ENCODE peak calls at places on chromosomes 11 and 22, in eight cellular contexts. T, B, Z, E, H, U, G and P are unnamed samples.

GRCh38 chr11:92295175-92296137 is 70.8 kb downstream of the FAT3 start:
- DNase-seq in T (no peak), B (no peak), Z (peak), E (no peak), H (no peak), U (no peak), G (no peak), P (peak)

GRCh38 chr11:95230054-95231034 is 658 bp downstream of the SESN3 start:
- DNase-seq in T (peak), B (peak), Z (peak), E (peak), H (peak), U (no peak), G (peak), P (peak)

GRCh38 chr11:35391922-35392813 is 27.2 kb downstream of the SLC1A2 start:
- DNase-seq in T (peak), B (peak), Z (peak), E (peak), H (peak), U (peak), G (peak), P (peak)

GRCh38 chr22:29469755-29470154 is 10.3 kb upstream of the NEFH start:
- DNase-seq in T (no peak), B (no peak), Z (no peak), E (no peak), H (no peak), U (no peak), G (no peak), P (no peak)

GRCh38 chr11:123300874-123301695 is 106.0 kb upstream of the CLMP start:
- DNase-seq in T (no peak), B (no peak), Z (peak), E (no peak), H (no peak), U (no peak), G (no peak), P (no peak)

GRCh38 chr11:77548552-77549439 is 41.0 kb upstream of the AQP11 start:
- DNase-seq in T (no peak), B (no peak), Z (no peak), E (no peak), H (no peak), U (no peak), G (no peak), P (no peak)

GRCh38 chr11:31800398-31801265 is 10.5 kb downstream of the PAX6 start:
- DNase-seq in T (no peak), B (no peak), Z (no peak), E (no peak), H (no peak), U (no peak), G (peak), P (no peak)

GRCh38 chr11:8311366-8311765 is 47.7 kb upstream of the LMO1 start:
- DNase-seq in T (peak), B (no peak), Z (no peak), E (no peak), H (no peak), U (no peak), G (no peak), P (no peak)

GRCh38 chr11:6498121-6498520 is 1.0 kb downstream of the DNHD1 start:
- DNase-seq in T (peak), B (no peak), Z (peak), E (no peak), H (no peak), U (no peak), G (peak), P (no peak)

GRCh38 chr22:30408388-30409101 is 11.7 kb downstream of the SEC14L2 start:
- DNase-seq in T (no peak), B (no peak), Z (no peak), E (no peak), H (no peak), U (no peak), G (no peak), P (no peak)

GRCh38 chr22:47781427-47782111 is 1019.1 kb downstream of the TBC1D22A start:
- DNase-seq in T (peak), B (no peak), Z (no peak), E (no peak), H (no peak), U (no peak), G (peak), P (no peak)

GRCh38 chr11:68652683-68653156 is 31.6 kb upstream of the GAL start:
- DNase-seq in T (no peak), B (no peak), Z (no peak), E (no peak), H (no peak), U (no peak), G (no peak), P (no peak)

GRCh38 chr11:73058989-73059674 is 83.0 kb downstream of the FCHSD2 start:
- DNase-seq in T (no peak), B (no peak), Z (no peak), E (no peak), H (no peak), U (no peak), G (no peak), P (no peak)

GRCh38 chr11:30710216-30710615 is 124.1 kb upstream of the MPPED2 start:
- DNase-seq in T (no peak), B (no peak), Z (peak), E (no peak), H (no peak), U (no peak), G (no peak), P (no peak)

GRCh38 chr11:94597896-94598295 is 30.7 kb downstream of the PIWIL4 start:
- DNase-seq in T (no peak), B (no peak), Z (peak), E (no peak), H (no peak), U (no peak), G (no peak), P (no peak)

GRCh38 chr11:93510196-93510898 is 32.8 kb downstream of the SMCO4 start:
- DNase-seq in T (no peak), B (no peak), Z (no peak), E (no peak), H (no peak), U (no peak), G (no peak), P (no peak)

GRCh38 chr11:127651888-127652221 is 651.3 kb upstream of the KIRREL3 start:
- DNase-seq in T (no peak), B (no peak), Z (no peak), E (no peak), H (no peak), U (no peak), G (no peak), P (no peak)

GRCh38 chr11:13963949-13964770 is 1.6 kb downstream of the SPON1 start:
- DNase-seq in T (peak), B (peak), Z (no peak), E (no peak), H (no peak), U (no peak), G (no peak), P (peak)